ENCODE peak calls at places on chromosome 15, in nine cellular contexts. One of them, this sample, is unnamed.

GRCh38 chr15:26661727-26662126 is 111.1 kb downstream of the GABRB3 start:
- DNase-seq in A673: no peak
- DNase-seq in Peyer's patch: no peak
- DNase-seq in body of pancreas: no peak
- DNase-seq in GM23338: no peak
- DNase-seq in CD8-positive, alpha-beta memory T cell: no peak
- DNase-seq in aorta: no peak
- DNase-seq in uterus: no peak
- DNase-seq in fibroblast of lung: no peak
- DNase-seq in this sample: no peak

GRCh38 chr15:55270301-55270700 is 19.3 kb downstream of the RAB27A start:
- DNase-seq in A673: no peak
- DNase-seq in Peyer's patch: no peak
- DNase-seq in body of pancreas: no peak
- DNase-seq in GM23338: no peak
- DNase-seq in CD8-positive, alpha-beta memory T cell: no peak
- DNase-seq in aorta: no peak
- DNase-seq in uterus: no peak
- DNase-seq in fibroblast of lung: no peak
- DNase-seq in this sample: no peak

GRCh38 chr15:22870865-22871264 is 32.4 kb downstream of the NIPA2 start:
- DNase-seq in A673: no peak
- DNase-seq in Peyer's patch: no peak
- DNase-seq in body of pancreas: no peak
- DNase-seq in GM23338: no peak
- DNase-seq in CD8-positive, alpha-beta memory T cell: no peak
- DNase-seq in aorta: no peak
- DNase-seq in uterus: no peak
- DNase-seq in fibroblast of lung: no peak
- DNase-seq in this sample: no peak

GRCh38 chr15:31905054-31905453 is 125.3 kb upstream of the CHRNA7 start:
- DNase-seq in A673: no peak
- DNase-seq in Peyer's patch: peak; percentile 67
- DNase-seq in body of pancreas: no peak
- DNase-seq in GM23338: peak; percentile 38
- DNase-seq in CD8-positive, alpha-beta memory T cell: no peak
- DNase-seq in aorta: no peak
- DNase-seq in uterus: no peak
- DNase-seq in fibroblast of lung: no peak
- DNase-seq in this sample: no peak

GRCh38 chr15:66765478-66766281 is 63.6 kb downstream of the SMAD6 start:
- DNase-seq in A673: peak; percentile 97
- DNase-seq in Peyer's patch: peak; percentile 85
- DNase-seq in body of pancreas: peak; percentile 93
- DNase-seq in GM23338: no peak
- DNase-seq in CD8-positive, alpha-beta memory T cell: no peak
- DNase-seq in aorta: peak; percentile 85
- DNase-seq in uterus: no peak
- DNase-seq in fibroblast of lung: peak; percentile 77
- DNase-seq in this sample: peak; percentile 90

GRCh38 chr15:39180494-39180930 is 400.4 kb upstream of the THBS1 start:
- DNase-seq in A673: no peak
- DNase-seq in Peyer's patch: no peak
- DNase-seq in body of pancreas: no peak
- DNase-seq in GM23338: no peak
- DNase-seq in CD8-positive, alpha-beta memory T cell: no peak
- DNase-seq in aorta: no peak
- DNase-seq in uterus: no peak
- DNase-seq in fibroblast of lung: peak; percentile 47
- DNase-seq in this sample: no peak

GRCh38 chr15:36755341-36755740 is 175.9 kb downstream of the CDIN1 start:
- DNase-seq in A673: no peak
- DNase-seq in Peyer's patch: no peak
- DNase-seq in body of pancreas: no peak
- DNase-seq in GM23338: no peak
- DNase-seq in CD8-positive, alpha-beta memory T cell: no peak
- DNase-seq in aorta: no peak
- DNase-seq in uterus: no peak
- DNase-seq in fibroblast of lung: no peak
- DNase-seq in this sample: no peak

GRCh38 chr15:48250640-48251076 is 44.6 kb downstream of the SLC12A1 start:
- DNase-seq in A673: peak; percentile 87
- DNase-seq in Peyer's patch: no peak
- DNase-seq in body of pancreas: no peak
- DNase-seq in GM23338: peak; percentile 85
- DNase-seq in CD8-positive, alpha-beta memory T cell: peak; percentile 8
- DNase-seq in aorta: no peak
- DNase-seq in uterus: no peak
- DNase-seq in fibroblast of lung: peak; percentile 81
- DNase-seq in this sample: peak; percentile 25

GRCh38 chr15:84968301-84968700 is 13.4 kb upstream of the PDE8A start:
- DNase-seq in A673: no peak
- DNase-seq in Peyer's patch: no peak
- DNase-seq in body of pancreas: no peak
- DNase-seq in GM23338: no peak
- DNase-seq in CD8-positive, alpha-beta memory T cell: no peak
- DNase-seq in aorta: no peak
- DNase-seq in uterus: no peak
- DNase-seq in fibroblast of lung: no peak
- DNase-seq in this sample: no peak

GRCh38 chr15:95024388-95024787 is 793.0 kb downstream of the MCTP2 start:
- DNase-seq in A673: peak; percentile 63
- DNase-seq in Peyer's patch: no peak
- DNase-seq in body of pancreas: no peak
- DNase-seq in GM23338: peak; percentile 86
- DNase-seq in CD8-positive, alpha-beta memory T cell: no peak
- DNase-seq in aorta: no peak
- DNase-seq in uterus: no peak
- DNase-seq in fibroblast of lung: peak; percentile 45
- DNase-seq in this sample: no peak

GRCh38 chr15:96362001-96362758 is 31.7 kb downstream of the NR2F2 start:
- DNase-seq in A673: no peak
- DNase-seq in Peyer's patch: no peak
- DNase-seq in body of pancreas: no peak
- DNase-seq in GM23338: peak; percentile 29
- DNase-seq in CD8-positive, alpha-beta memory T cell: no peak
- DNase-seq in aorta: no peak
- DNase-seq in uterus: no peak
- DNase-seq in fibroblast of lung: no peak
- DNase-seq in this sample: no peak

GRCh38 chr15:78620021-78620838 is 566 bp downstream of the CHRNA3 start:
- DNase-seq in A673: peak; percentile 40
- DNase-seq in Peyer's patch: no peak
- DNase-seq in body of pancreas: no peak
- DNase-seq in GM23338: peak; percentile 80
- DNase-seq in CD8-positive, alpha-beta memory T cell: no peak
- DNase-seq in aorta: no peak
- DNase-seq in uterus: no peak
- DNase-seq in fibroblast of lung: peak; percentile 18
- DNase-seq in this sample: no peak

GRCh38 chr15:53573091-53573490 is 186.4 kb downstream of the WDR72 start:
- DNase-seq in A673: no peak
- DNase-seq in Peyer's patch: no peak
- DNase-seq in body of pancreas: no peak
- DNase-seq in GM23338: no peak
- DNase-seq in CD8-positive, alpha-beta memory T cell: no peak
- DNase-seq in aorta: no peak
- DNase-seq in uterus: no peak
- DNase-seq in fibroblast of lung: no peak
- DNase-seq in this sample: no peak

GRCh38 chr15:71752604-71753289 is 57.6 kb upstream of the NR2E3 start:
- DNase-seq in A673: peak; percentile 82
- DNase-seq in Peyer's patch: peak; percentile 66
- DNase-seq in body of pancreas: peak; percentile 65
- DNase-seq in GM23338: peak; percentile 70
- DNase-seq in CD8-positive, alpha-beta memory T cell: no peak
- DNase-seq in aorta: peak; percentile 82
- DNase-seq in uterus: no peak
- DNase-seq in fibroblast of lung: peak; percentile 98
- DNase-seq in this sample: peak; percentile 47

GRCh38 chr15:87687176-87687890 is 569.2 kb downstream of the NTRK3 start:
- DNase-seq in A673: no peak
- DNase-seq in Peyer's patch: no peak
- DNase-seq in body of pancreas: no peak
- DNase-seq in GM23338: no peak
- DNase-seq in CD8-positive, alpha-beta memory T cell: no peak
- DNase-seq in aorta: no peak
- DNase-seq in uterus: no peak
- DNase-seq in fibroblast of lung: no peak
- DNase-seq in this sample: no peak

GRCh38 chr15:43769584-43770228 is 7.1 kb downstream of the ELL3 start:
- DNase-seq in A673: peak; percentile 76
- DNase-seq in Peyer's patch: peak; percentile 55
- DNase-seq in body of pancreas: peak; percentile 55
- DNase-seq in GM23338: peak; percentile 90
- DNase-seq in CD8-positive, alpha-beta memory T cell: peak; percentile 53
- DNase-seq in aorta: peak; percentile 82
- DNase-seq in uterus: no peak
- DNase-seq in fibroblast of lung: peak; percentile 57
- DNase-seq in this sample: no peak

GRCh38 chr15:53789654-53790053 is 30.2 kb upstream of the WDR72 start:
- DNase-seq in A673: no peak
- DNase-seq in Peyer's patch: no peak
- DNase-seq in body of pancreas: no peak
- DNase-seq in GM23338: no peak
- DNase-seq in CD8-positive, alpha-beta memory T cell: no peak
- DNase-seq in aorta: no peak
- DNase-seq in uterus: no peak
- DNase-seq in fibroblast of lung: no peak
- DNase-seq in this sample: no peak

GRCh38 chr15:27587810-27588209 is 511.3 kb downstream of the OCA2 start:
- DNase-seq in A673: no peak
- DNase-seq in Peyer's patch: no peak
- DNase-seq in body of pancreas: peak; percentile 34
- DNase-seq in GM23338: peak; percentile 96
- DNase-seq in CD8-positive, alpha-beta memory T cell: no peak
- DNase-seq in aorta: no peak
- DNase-seq in uterus: no peak
- DNase-seq in fibroblast of lung: no peak
- DNase-seq in this sample: peak; percentile 25

GRCh38 chr15:52559583-52559982 is 9.2 kb downstream of the ARPP19 start:
- DNase-seq in A673: no peak
- DNase-seq in Peyer's patch: no peak
- DNase-seq in body of pancreas: no peak
- DNase-seq in GM23338: no peak
- DNase-seq in CD8-positive, alpha-beta memory T cell: no peak
- DNase-seq in aorta: no peak
- DNase-seq in uterus: no peak
- DNase-seq in fibroblast of lung: peak; percentile 67
- DNase-seq in this sample: no peak

GRCh38 chr15:86444527-86444926 is 364.9 kb downstream of the AGBL1 start:
- DNase-seq in A673: no peak
- DNase-seq in Peyer's patch: no peak
- DNase-seq in body of pancreas: no peak
- DNase-seq in GM23338: peak; percentile 56
- DNase-seq in CD8-positive, alpha-beta memory T cell: no peak
- DNase-seq in aorta: no peak
- DNase-seq in uterus: no peak
- DNase-seq in fibroblast of lung: peak; percentile 0
- DNase-seq in this sample: no peak
- H3K36me3 ChIP-seq in A673: no peaks in the 10 kb centered on the region
- H3K36me3 ChIP-seq in Peyer's patch: no peaks in the 10 kb centered on the region
- H3K36me3 ChIP-seq in body of pancreas: no peaks in the 10 kb centered on the region
- H3K36me3 ChIP-seq in GM23338: no peaks in the 10 kb centered on the region
- H3K36me3 ChIP-seq in CD8-positive, alpha-beta memory T cell: no peaks in the 10 kb centered on the region
- H3K36me3 ChIP-seq in aorta: no peaks in the 10 kb centered on the region
- H3K36me3 ChIP-seq in uterus: no peaks in the 10 kb centered on the region
- H3K36me3 ChIP-seq in fibroblast of lung: no peaks in the 10 kb centered on the region
- H3K36me3 ChIP-seq in this sample: no peaks in the 10 kb centered on the region

GRCh38 chr15:41289953-41290352 is 42.4 kb downstream of the OIP5 start:
- DNase-seq in A673: no peak
- DNase-seq in Peyer's patch: no peak
- DNase-seq in body of pancreas: no peak
- DNase-seq in GM23338: no peak
- DNase-seq in CD8-positive, alpha-beta memory T cell: no peak
- DNase-seq in aorta: no peak
- DNase-seq in uterus: no peak
- DNase-seq in fibroblast of lung: no peak
- DNase-seq in this sample: no peak

GRCh38 chr15:41286665-41287333 is 45.6 kb downstream of the OIP5 start:
- DNase-seq in A673: no peak
- DNase-seq in Peyer's patch: no peak
- DNase-seq in body of pancreas: no peak
- DNase-seq in GM23338: no peak
- DNase-seq in CD8-positive, alpha-beta memory T cell: no peak
- DNase-seq in aorta: no peak
- DNase-seq in uterus: no peak
- DNase-seq in fibroblast of lung: peak; percentile 23
- DNase-seq in this sample: no peak

GRCh38 chr15:41291065-41291631 is 41.2 kb downstream of the OIP5 start:
- DNase-seq in A673: no peak
- DNase-seq in Peyer's patch: no peak
- DNase-seq in body of pancreas: no peak
- DNase-seq in GM23338: no peak
- DNase-seq in CD8-positive, alpha-beta memory T cell: no peak
- DNase-seq in aorta: no peak
- DNase-seq in uterus: no peak
- DNase-seq in fibroblast of lung: no peak
- DNase-seq in this sample: no peak

GRCh38 chr15:41285285-41285684 is 47.1 kb downstream of the OIP5 start:
- DNase-seq in A673: no peak
- DNase-seq in Peyer's patch: no peak
- DNase-seq in body of pancreas: no peak
- DNase-seq in GM23338: peak; percentile 28
- DNase-seq in CD8-positive, alpha-beta memory T cell: no peak
- DNase-seq in aorta: no peak
- DNase-seq in uterus: no peak
- DNase-seq in fibroblast of lung: no peak
- DNase-seq in this sample: no peak

GRCh38 chr15:41288464-41288863 is 43.9 kb downstream of the OIP5 start:
- DNase-seq in A673: no peak
- DNase-seq in Peyer's patch: no peak
- DNase-seq in body of pancreas: no peak
- DNase-seq in GM23338: no peak
- DNase-seq in CD8-positive, alpha-beta memory T cell: no peak
- DNase-seq in aorta: no peak
- DNase-seq in uterus: no peak
- DNase-seq in fibroblast of lung: no peak
- DNase-seq in this sample: no peak
- H3K36me3 ChIP-seq in A673: peaks cover 62% of the 10 kb centered on the region
- H3K36me3 ChIP-seq in Peyer's patch: no peaks in the 10 kb centered on the region
- H3K36me3 ChIP-seq in body of pancreas: peaks cover 14% of the 10 kb centered on the region
- H3K36me3 ChIP-seq in GM23338: peaks cover 38% of the 10 kb centered on the region
- H3K36me3 ChIP-seq in CD8-positive, alpha-beta memory T cell: peaks cover 28% of the 10 kb centered on the region
- H3K36me3 ChIP-seq in aorta: no peaks in the 10 kb centered on the region
- H3K36me3 ChIP-seq in uterus: no peaks in the 10 kb centered on the region
- H3K36me3 ChIP-seq in fibroblast of lung: peaks cover 7% of the 10 kb centered on the region
- H3K36me3 ChIP-seq in this sample: peaks cover 5% of the 10 kb centered on the region

GRCh38 chr15:64688179-64688578 is 87.2 kb downstream of the RBPMS2 start:
- DNase-seq in A673: no peak
- DNase-seq in Peyer's patch: no peak
- DNase-seq in body of pancreas: no peak
- DNase-seq in GM23338: no peak
- DNase-seq in CD8-positive, alpha-beta memory T cell: no peak
- DNase-seq in aorta: peak; percentile 33
- DNase-seq in uterus: no peak
- DNase-seq in fibroblast of lung: no peak
- DNase-seq in this sample: no peak
- H3K36me3 ChIP-seq in A673: peaks cover 70% of the 10 kb centered on the region
- H3K36me3 ChIP-seq in Peyer's patch: no peaks in the 10 kb centered on the region
- H3K36me3 ChIP-seq in body of pancreas: peaks cover 12% of the 10 kb centered on the region
- H3K36me3 ChIP-seq in GM23338: peaks cover 62% of the 10 kb centered on the region
- H3K36me3 ChIP-seq in CD8-positive, alpha-beta memory T cell: peaks cover 45% of the 10 kb centered on the region
- H3K36me3 ChIP-seq in aorta: peaks cover 5% of the 10 kb centered on the region
- H3K36me3 ChIP-seq in uterus: no peaks in the 10 kb centered on the region
- H3K36me3 ChIP-seq in fibroblast of lung: peaks cover 23% of the 10 kb centered on the region
- H3K36me3 ChIP-seq in this sample: peaks cover 9% of the 10 kb centered on the region

GRCh38 chr15:68342351-68342750 is 64.8 kb downstream of the FEM1B start:
- DNase-seq in A673: no peak
- DNase-seq in Peyer's patch: no peak
- DNase-seq in body of pancreas: no peak
- DNase-seq in GM23338: no peak
- DNase-seq in CD8-positive, alpha-beta memory T cell: no peak
- DNase-seq in aorta: peak; percentile 70
- DNase-seq in uterus: no peak
- DNase-seq in fibroblast of lung: no peak
- DNase-seq in this sample: no peak
- H3K36me3 ChIP-seq in A673: no peaks in the 10 kb centered on the region
- H3K36me3 ChIP-seq in Peyer's patch: no peaks in the 10 kb centered on the region
- H3K36me3 ChIP-seq in body of pancreas: no peaks in the 10 kb centered on the region
- H3K36me3 ChIP-seq in GM23338: no peaks in the 10 kb centered on the region
- H3K36me3 ChIP-seq in CD8-positive, alpha-beta memory T cell: no peaks in the 10 kb centered on the region
- H3K36me3 ChIP-seq in aorta: peaks cover 6% of the 10 kb centered on the region
- H3K36me3 ChIP-seq in uterus: no peaks in the 10 kb centered on the region
- H3K36me3 ChIP-seq in fibroblast of lung: no peaks in the 10 kb centered on the region
- H3K36me3 ChIP-seq in this sample: no peaks in the 10 kb centered on the region

This sample was measured in prostate gland.